ENCODE peak calls at places on chromosomes 6 and 20, in six cellular contexts. P is Peyer's patch; J is effector memory CD4-positive, alpha-beta T cell; O is upper lobe of left lung; K is tibial artery; M is K562. B is an unnamed sample.

GRCh38 chr20:34951252-34951651 is 4.4 kb downstream of the GSS start:
- DNase-seq in P (no peak), J (no peak), O (no peak), K (no peak), M (no peak), B (no peak)

GRCh38 chr6:26155066-26155925 is 68.1 kb downstream of the HFE start:
- DNase-seq in P (peak; percentile 75), J (no peak), O (peak; percentile 40), K (peak; percentile 62), M (peak; percentile 32), B (no peak)

GRCh38 chr6:166474721-166475565 is 92.2 kb upstream of the MPC1 start:
- DNase-seq in P (peak; percentile 40), J (no peak), O (no peak), K (no peak), M (no peak), B (peak; percentile 9)

GRCh38 chr6:121857551-121857950 is 422.1 kb downstream of the GJA1 start:
- DNase-seq in P (no peak), J (no peak), O (no peak), K (no peak), M (no peak), B (no peak)

GRCh38 chr20:34922654-34923381 is 32.8 kb downstream of the GSS start:
- DNase-seq in P (no peak), J (no peak), O (peak; percentile 37), K (peak; percentile 37), M (no peak), B (peak; percentile 76)

GRCh38 chr20:62819494-62820174 is 2.8 kb downstream of the COL9A3 start:
- DNase-seq in P (no peak), J (no peak), O (no peak), K (no peak), M (no peak), B (no peak)

GRCh38 chr6:125294925-125295324 is 6.8 kb downstream of the HDDC2 start:
- DNase-seq in P (no peak), J (no peak), O (no peak), K (no peak), M (no peak), B (no peak)

GRCh38 chr6:158653577-158654354 is 3.9 kb downstream of the SYTL3 start:
- DNase-seq in P (peak; percentile 94), J (peak; percentile 90), O (peak; percentile 81), K (no peak), M (no peak), B (no peak)

GRCh38 chr6:166172546-166172945 is 4.9 kb upstream of the TBXT start:
- DNase-seq in P (no peak), J (no peak), O (no peak), K (no peak), M (no peak), B (no peak)

GRCh38 chr6:55562318-55562717 is 16.7 kb downstream of the HMGCLL1 start:
- DNase-seq in P (no peak), J (no peak), O (no peak), K (no peak), M (no peak), B (no peak)

GRCh38 chr20:4604580-4604979 is 117.1 kb upstream of the PRND start:
- DNase-seq in P (no peak), J (no peak), O (no peak), K (no peak), M (no peak), B (no peak)

GRCh38 chr20:43994486-43995100 is 79.9 kb downstream of the TOX2 start:
- DNase-seq in P (no peak), J (no peak), O (no peak), K (no peak), M (no peak), B (no peak)

GRCh38 chr6:134373282-134373922 is 55.5 kb upstream of the SGK1 start:
- DNase-seq in P (peak; percentile 77), J (no peak), O (peak; percentile 85), K (peak; percentile 87), M (peak; percentile 59), B (peak; percentile 57)

GRCh38 chr6:39560915-39561314 is 164.3 kb downstream of the KIF6 start:
- DNase-seq in P (no peak), J (no peak), O (no peak), K (no peak), M (no peak), B (no peak)

GRCh38 chr6:88124925-88125557 is 41.1 kb downstream of the CNR1 start:
- DNase-seq in P (no peak), J (no peak), O (no peak), K (no peak), M (no peak), B (no peak)

GRCh38 chr6:113856011-113856551 is 1.1 kb upstream of the MARCKS start:
- DNase-seq in P (peak; percentile 58), J (no peak), O (no peak), K (no peak), M (no peak), B (no peak)

GRCh38 chr20:58407966-58408557 is 19.0 kb downstream of the VAPB start:
- DNase-seq in P (no peak), J (no peak), O (no peak), K (no peak), M (no peak), B (no peak)

GRCh38 chr20:2946988-2947961 is 74.0 kb downstream of the PTPRA start:
- DNase-seq in P (no peak), J (no peak), O (peak; percentile 31), K (no peak), M (peak; percentile 72), B (peak; percentile 8)

GRCh38 chr6:31767096-31767645 is 4.7 kb downstream of the SAPCD1 start:
- DNase-seq in P (no peak), J (no peak), O (no peak), K (no peak), M (no peak), B (no peak)

GRCh38 chr6:31765559-31765909 is 3.1 kb downstream of the SAPCD1 start:
- DNase-seq in P (no peak), J (no peak), O (no peak), K (no peak), M (no peak), B (no peak)

GRCh38 chr6:31764239-31764638 is 1.8 kb downstream of the SAPCD1 start:
- DNase-seq in P (no peak), J (no peak), O (no peak), K (no peak), M (no peak), B (no peak)

GRCh38 chr6:31763617-31763940 is 1.1 kb downstream of the SAPCD1 start:
- DNase-seq in P (no peak), J (no peak), O (no peak), K (no peak), M (no peak), B (peak; percentile 39)

GRCh38 chr6:31765910-31766794 is 3.7 kb downstream of the SAPCD1 start:
- DNase-seq in P (peak; percentile 66), J (no peak), O (no peak), K (no peak), M (no peak), B (no peak)
- H3K4me3 ChIP-seq in P (no peak overlapping the region), J (no peak overlapping the region), O (no peak overlapping the region), K (peak overlapping the region; percentile 26), M (no peak overlapping the region), B (peak overlapping the region; percentile 30)

GRCh38 chr6:43825187-43826115 is 55.4 kb downstream of the VEGFA start:
- DNase-seq in P (no peak), J (no peak), O (peak; percentile 63), K (no peak), M (no peak), B (no peak)

GRCh38 chr6:43823390-43823789 is 53.4 kb downstream of the VEGFA start:
- DNase-seq in P (no peak), J (no peak), O (no peak), K (no peak), M (no peak), B (no peak)

GRCh38 chr6:43826739-43827138 is 56.7 kb downstream of the VEGFA start:
- DNase-seq in P (no peak), J (no peak), O (no peak), K (no peak), M (no peak), B (no peak)

GRCh38 chr6:43823879-43824740 is 54.1 kb downstream of the VEGFA start:
- DNase-seq in P (no peak), J (no peak), O (peak; percentile 77), K (no peak), M (no peak), B (no peak)

GRCh38 chr6:43824741-43825064 is 54.7 kb downstream of the VEGFA start:
- DNase-seq in P (no peak), J (no peak), O (no peak), K (no peak), M (no peak), B (no peak)
- H3K4me3 ChIP-seq in P (no peak overlapping the region), J (no peak overlapping the region), O (no peak overlapping the region), K (no peak overlapping the region), M (no peak overlapping the region), B (no peak overlapping the region)

DNA sequence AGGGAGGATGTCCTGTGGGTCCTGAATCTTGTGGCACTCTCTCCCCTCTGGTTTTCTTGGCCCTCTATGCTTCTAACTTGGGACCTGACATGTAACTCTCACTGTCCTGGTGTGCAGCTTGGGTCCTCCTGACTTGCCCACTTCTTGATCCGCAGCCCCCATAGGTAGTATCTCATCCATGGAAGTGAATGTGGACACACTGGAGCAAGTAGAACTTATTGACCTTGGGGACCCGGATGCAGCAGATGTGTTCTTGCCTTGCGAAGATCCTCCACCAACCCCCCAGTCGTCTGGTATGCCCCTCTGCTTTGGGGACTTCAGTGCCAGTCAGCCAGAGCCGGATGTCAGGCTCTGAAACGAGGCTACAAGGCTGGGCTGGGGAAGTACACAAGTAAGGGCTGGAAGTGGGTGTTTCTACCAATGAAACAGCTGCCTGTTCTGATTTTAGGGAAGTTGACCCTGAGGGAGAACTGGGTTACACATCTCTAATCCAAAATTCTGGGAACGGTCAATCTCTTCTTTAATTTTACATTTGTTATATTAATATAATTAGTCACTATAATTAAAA is 641 bp downstream of the DBNDD2 start:
- DNase-seq in P (no peak), J (no peak), O (peak; percentile 43), K (peak; percentile 44), M (no peak), B (no peak)
- H3K4me3 ChIP-seq in P (no peak overlapping the region), J (no peak overlapping the region), O (no peak overlapping the region), K (peak overlapping the region; percentile 97), M (no peak overlapping the region), B (no peak overlapping the region)

GRCh38 chr6:35016417-35017221 is 124.5 kb downstream of the TCP11 start:
- DNase-seq in P (no peak), J (no peak), O (no peak), K (peak; percentile 55), M (no peak), B (peak; percentile 26)
- H3K4me3 ChIP-seq in P (no peak overlapping the region), J (no peak overlapping the region), O (no peak overlapping the region), K (peak overlapping the region; percentile 68), M (no peak overlapping the region), B (peak overlapping the region; percentile 15)